ENCODE peak calls at places on chromosomes 5 and 9, in five cellular contexts. One of them, this sample, is unnamed.

GRCh38 chr5:159878988-159879471 is 37.3 kb upstream of the ADRA1B start:
- DNase-seq in fibroblast of lung: peak; percentile 87
- DNase-seq in MM.1S: no peak
- DNase-seq in H1: peak; percentile 10
- DNase-seq in HCT116: no peak
- DNase-seq in this sample: peak; percentile 95

GRCh38 chr5:123001801-123002200 is 34.7 kb downstream of the PPIC start:
- DNase-seq in fibroblast of lung: no peak
- DNase-seq in H1: no peak
- DNase-seq in MM.1S: no peak
- DNase-seq in HCT116: no peak
- DNase-seq in this sample: no peak

GRCh38 chr5:132080595-132080994 is 7.0 kb downstream of the CSF2 start:
- DNase-seq in HCT116: no peak
- DNase-seq in fibroblast of lung: no peak
- DNase-seq in MM.1S: no peak
- DNase-seq in H1: no peak
- DNase-seq in this sample: no peak

GRCh38 chr5:96487859-96488258 is 54.8 kb upstream of the PCSK1 start:
- DNase-seq in HCT116: no peak
- DNase-seq in MM.1S: no peak
- DNase-seq in fibroblast of lung: no peak
- DNase-seq in H1: no peak
- DNase-seq in this sample: no peak

GRCh38 chr5:90981177-90981576 is 401.9 kb downstream of the ARRDC3 start:
- DNase-seq in H1: no peak
- DNase-seq in fibroblast of lung: no peak
- DNase-seq in HCT116: no peak
- DNase-seq in MM.1S: no peak
- DNase-seq in this sample: no peak

GRCh38 chr5:136191304-136192014 is 1.5 kb downstream of the SMIM32 start:
- DNase-seq in MM.1S: no peak
- DNase-seq in HCT116: no peak
- DNase-seq in H1: no peak
- DNase-seq in fibroblast of lung: peak; percentile 54
- DNase-seq in this sample: no peak

GRCh38 chr5:158422653-158423505 is 563.9 kb upstream of the CLINT1 start:
- DNase-seq in HCT116: no peak
- DNase-seq in MM.1S: no peak
- DNase-seq in fibroblast of lung: no peak
- DNase-seq in H1: no peak
- DNase-seq in this sample: no peak

GRCh38 chr5:132651838-132652476 is 6.0 kb upstream of the IL13 start:
- DNase-seq in HCT116: no peak
- DNase-seq in MM.1S: no peak
- DNase-seq in fibroblast of lung: no peak
- DNase-seq in H1: no peak
- DNase-seq in this sample: no peak

GRCh38 chr5:140253985-140254384 is 48.9 kb downstream of the PFDN1 start:
- DNase-seq in fibroblast of lung: no peak
- DNase-seq in HCT116: no peak
- DNase-seq in MM.1S: no peak
- DNase-seq in H1: no peak
- DNase-seq in this sample: peak; percentile 31

GRCh38 chr5:35880166-35880565 is 23.5 kb downstream of the IL7R start:
- DNase-seq in fibroblast of lung: no peak
- DNase-seq in MM.1S: no peak
- DNase-seq in HCT116: no peak
- DNase-seq in H1: no peak
- DNase-seq in this sample: no peak

GRCh38 chr9:73089304-73089985 is 62.2 kb upstream of the ANXA1 start:
- DNase-seq in H1: no peak
- DNase-seq in HCT116: no peak
- DNase-seq in MM.1S: no peak
- DNase-seq in fibroblast of lung: no peak
- DNase-seq in this sample: no peak

GRCh38 chr5:161507591-161507990 is 38.9 kb downstream of the GABRB2 start:
- DNase-seq in HCT116: no peak
- DNase-seq in H1: no peak
- DNase-seq in fibroblast of lung: peak; percentile 3
- DNase-seq in MM.1S: peak; percentile 19
- DNase-seq in this sample: no peak

GRCh38 chr5:34694012-34694411 is 37.9 kb downstream of the RAI14 start:
- DNase-seq in HCT116: no peak
- DNase-seq in H1: no peak
- DNase-seq in fibroblast of lung: no peak
- DNase-seq in MM.1S: no peak
- DNase-seq in this sample: no peak

GRCh38 chr5:120345947-120346346 is 118.2 kb upstream of the PRR16 start:
- DNase-seq in HCT116: no peak
- DNase-seq in MM.1S: no peak
- DNase-seq in H1: no peak
- DNase-seq in fibroblast of lung: no peak
- DNase-seq in this sample: no peak

GRCh38 chr5:9440517-9440916 is 105.4 kb downstream of the SEMA5A start:
- DNase-seq in fibroblast of lung: peak; percentile 84
- DNase-seq in MM.1S: no peak
- DNase-seq in HCT116: no peak
- DNase-seq in H1: no peak
- DNase-seq in this sample: peak; percentile 61

GRCh38 chr9:114030364-114030763 is 47.7 kb downstream of the AMBP start:
- DNase-seq in H1: no peak
- DNase-seq in MM.1S: no peak
- DNase-seq in HCT116: no peak
- DNase-seq in fibroblast of lung: no peak
- DNase-seq in this sample: no peak

GRCh38 chr5:56549096-56549886 is 266.1 kb upstream of the MAP3K1 start:
- DNase-seq in MM.1S: no peak
- DNase-seq in HCT116: no peak
- DNase-seq in H1: no peak
- DNase-seq in fibroblast of lung: no peak
- DNase-seq in this sample: no peak

GRCh38 chr5:134510970-134511795 is 14.3 kb upstream of the JADE2 start:
- DNase-seq in fibroblast of lung: peak; percentile 83
- DNase-seq in MM.1S: no peak
- DNase-seq in H1: peak; percentile 78
- DNase-seq in HCT116: no peak
- DNase-seq in this sample: peak; percentile 69

GRCh38 chr5:174303035-174303434 is 257.5 kb downstream of the NSG2 start:
- DNase-seq in H1: no peak
- DNase-seq in HCT116: no peak
- DNase-seq in MM.1S: no peak
- DNase-seq in fibroblast of lung: no peak
- DNase-seq in this sample: no peak

GRCh38 chr5:38450627-38451371 is 105.6 kb downstream of the LIFR start:
- DNase-seq in HCT116: no peak
- DNase-seq in MM.1S: no peak
- DNase-seq in fibroblast of lung: no peak
- DNase-seq in H1: no peak
- DNase-seq in this sample: no peak

GRCh38 chr5:139670369-139671095 is 22.4 kb downstream of the CXXC5 start:
- DNase-seq in HCT116: no peak
- DNase-seq in MM.1S: peak; percentile 96
- DNase-seq in H1: no peak
- DNase-seq in fibroblast of lung: peak; percentile 73
- DNase-seq in this sample: no peak

GRCh38 chr5:164204338-164204946 is 699.0 kb downstream of the MAT2B start:
- DNase-seq in HCT116: no peak
- DNase-seq in MM.1S: no peak
- DNase-seq in H1: no peak
- DNase-seq in fibroblast of lung: peak; percentile 84
- DNase-seq in this sample: peak; percentile 69

GRCh38 chr5:132010645-132011560 is 555 bp downstream of the ACSL6 start:
- DNase-seq in fibroblast of lung: no peak
- DNase-seq in MM.1S: no peak
- DNase-seq in H1: no peak
- DNase-seq in HCT116: no peak
- DNase-seq in this sample: no peak

GRCh38 chr5:80054682-80055081 is 19.5 kb downstream of the THBS4 start:
- DNase-seq in H1: no peak
- DNase-seq in HCT116: no peak
- DNase-seq in fibroblast of lung: peak; percentile 33
- DNase-seq in MM.1S: no peak
- DNase-seq in this sample: peak; percentile 28

GRCh38 chr5:171865431-171865830 is 79.8 kb downstream of the SMIM23 start:
- DNase-seq in HCT116: no peak
- DNase-seq in fibroblast of lung: no peak
- DNase-seq in MM.1S: no peak
- DNase-seq in H1: no peak
- DNase-seq in this sample: no peak

GRCh38 chr5:142655339-142656267 is 30.3 kb downstream of the FGF1 start:
- DNase-seq in fibroblast of lung: peak; percentile 56
- DNase-seq in MM.1S: peak; percentile 61
- DNase-seq in HCT116: peak; percentile 33
- DNase-seq in H1: peak; percentile 53
- DNase-seq in this sample: peak; percentile 79

GRCh38 chr5:178284095-178284675 is 51.6 kb upstream of the PHYKPL start:
- DNase-seq in HCT116: peak; percentile 26
- DNase-seq in fibroblast of lung: no peak
- DNase-seq in MM.1S: peak; percentile 20
- DNase-seq in H1: no peak
- DNase-seq in this sample: no peak

GRCh38 chr5:79728396-79728795 is 38.8 kb downstream of the CMYA5 start:
- DNase-seq in MM.1S: no peak
- DNase-seq in fibroblast of lung: peak; percentile 5
- DNase-seq in H1: no peak
- DNase-seq in HCT116: no peak
- DNase-seq in this sample: no peak

DNA sequence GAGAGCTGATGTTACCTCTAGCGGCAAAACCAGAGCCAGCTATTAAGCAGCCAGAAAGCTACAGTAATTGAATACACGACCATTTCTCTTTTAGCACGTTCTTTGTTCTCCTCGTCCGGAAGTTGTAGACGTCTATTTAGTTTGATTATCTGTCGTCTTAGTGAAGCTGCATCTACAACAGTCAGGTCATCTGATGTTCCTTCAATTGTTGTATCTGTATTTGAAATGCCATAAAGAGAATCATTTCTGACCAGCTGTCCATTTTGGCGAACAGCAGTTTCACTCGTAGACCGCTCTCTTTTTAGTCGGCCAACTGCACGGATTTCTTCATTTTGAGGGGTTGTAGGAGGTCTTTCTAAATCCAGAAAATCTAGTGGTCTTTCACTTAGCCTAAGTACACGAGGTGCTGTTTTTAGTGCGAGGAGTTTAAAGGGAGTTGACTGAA is 12.6 kb downstream of the PDE6A start:
- DNase-seq in fibroblast of lung: no peak
- DNase-seq in HCT116: no peak
- DNase-seq in MM.1S: no peak
- DNase-seq in H1: no peak
- DNase-seq in this sample: no peak
- H3K4me3 ChIP-seq in fibroblast of lung: peak overlapping the region; percentile 33
- H3K4me3 ChIP-seq in HCT116: no peak overlapping the region
- H3K4me3 ChIP-seq in MM.1S: no peak overlapping the region
- H3K4me3 ChIP-seq in H1: no peak overlapping the region
- H3K4me3 ChIP-seq in this sample: peak overlapping the region; percentile 49

DNA sequence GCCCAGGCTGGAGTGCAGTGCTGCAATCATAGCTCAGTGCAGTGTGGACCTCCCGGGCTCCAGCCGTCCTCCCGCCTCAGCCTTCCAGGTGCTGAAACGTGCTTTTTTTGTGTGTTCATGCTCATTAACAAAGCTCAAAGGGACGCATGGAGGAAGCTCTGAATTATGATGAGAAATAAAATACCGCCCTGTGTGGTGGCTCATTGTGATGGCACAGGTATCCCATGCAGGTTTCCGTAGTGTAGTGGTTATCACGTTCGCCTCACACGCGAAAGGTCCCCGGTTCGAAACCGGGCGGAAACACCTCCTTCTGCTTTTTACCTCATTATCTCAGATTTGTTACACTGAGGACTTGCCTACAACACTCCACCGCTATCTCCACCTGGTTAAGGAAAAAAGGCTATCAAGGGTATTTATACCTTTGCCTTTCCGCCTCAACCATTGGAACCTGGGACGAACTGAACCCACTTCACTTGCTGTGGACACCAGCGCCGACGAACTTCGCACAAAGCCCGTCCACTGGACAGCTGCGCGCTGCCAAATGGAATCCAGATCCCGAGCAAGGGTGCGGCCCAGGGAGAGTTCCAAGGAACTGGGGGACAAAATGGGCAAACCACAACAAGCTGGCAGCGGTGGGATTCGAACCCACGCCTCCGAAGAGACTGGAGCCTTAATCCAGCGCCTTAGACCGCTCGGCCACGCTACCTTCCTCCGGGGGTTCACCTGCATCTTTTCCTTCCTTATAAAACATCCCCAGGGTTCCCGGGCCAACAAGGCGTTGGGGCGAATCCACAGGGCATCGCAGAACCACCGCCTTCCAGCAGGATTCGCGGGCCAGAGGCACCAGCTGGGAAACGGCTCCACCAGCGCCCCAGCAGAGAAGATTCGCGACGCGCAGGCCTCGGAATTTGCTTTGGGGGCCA is 26.3 kb downstream of the OR2V2 start:
- DNase-seq in MM.1S: peak; percentile 69
- DNase-seq in fibroblast of lung: peak; percentile 80
- DNase-seq in H1: peak; percentile 94
- DNase-seq in HCT116: peak; percentile 86
- DNase-seq in this sample: peak; percentile 93
- H3K9me3 ChIP-seq in MM.1S: no peaks in the 10 kb centered on the region
- H3K9me3 ChIP-seq in fibroblast of lung: no peaks in the 10 kb centered on the region
- H3K9me3 ChIP-seq in H1: no peaks in the 10 kb centered on the region
- H3K9me3 ChIP-seq in HCT116: no peaks in the 10 kb centered on the region
- H3K9me3 ChIP-seq in this sample: no peaks in the 10 kb centered on the region

GRCh38 chr5:26009742-26010141 is 1028.6 kb downstream of the CDH9 start:
- DNase-seq in HCT116: no peak
- DNase-seq in fibroblast of lung: no peak
- DNase-seq in H1: peak; percentile 23
- DNase-seq in MM.1S: peak; percentile 36
- DNase-seq in this sample: no peak

DNA sequence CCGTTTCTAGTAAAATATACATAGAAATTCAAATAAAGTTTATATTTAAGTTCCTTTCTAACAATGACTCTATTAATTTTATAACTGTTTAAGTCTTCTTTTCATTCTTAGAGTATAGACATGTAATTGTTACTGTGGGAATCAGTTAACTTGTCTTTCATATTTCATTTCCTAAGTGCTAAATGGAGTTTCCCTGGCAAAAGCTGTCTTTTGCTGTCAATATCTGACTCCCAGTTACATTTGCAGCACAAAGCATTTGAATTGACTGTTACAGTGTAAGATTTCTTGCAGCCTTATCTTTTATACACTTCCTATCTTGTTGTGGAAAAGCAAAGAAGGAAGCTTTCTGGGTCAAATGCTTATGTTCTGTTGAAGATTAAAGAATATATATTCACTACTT is 1026.3 kb downstream of the CDH9 start:
- DNase-seq in MM.1S: no peak
- DNase-seq in HCT116: no peak
- DNase-seq in H1: no peak
- DNase-seq in fibroblast of lung: no peak
- DNase-seq in this sample: no peak
- H3K27me3 ChIP-seq in MM.1S: no peaks in the 10 kb centered on the region
- H3K27me3 ChIP-seq in HCT116: no peaks in the 10 kb centered on the region
- H3K27me3 ChIP-seq in H1: no peaks in the 10 kb centered on the region
- H3K27me3 ChIP-seq in fibroblast of lung: no peaks in the 10 kb centered on the region
- H3K27me3 ChIP-seq in this sample: no peaks in the 10 kb centered on the region

GRCh38 chr5:59583151-59583809 is 310.2 kb downstream of the PDE4D start:
- DNase-seq in H1: no peak
- DNase-seq in HCT116: no peak
- DNase-seq in fibroblast of lung: peak; percentile 54
- DNase-seq in MM.1S: no peak
- DNase-seq in this sample: no peak
- H3K4me3 ChIP-seq in H1: no peak overlapping the region
- H3K4me3 ChIP-seq in HCT116: no peak overlapping the region
- H3K4me3 ChIP-seq in fibroblast of lung: no peak overlapping the region
- H3K4me3 ChIP-seq in MM.1S: no peak overlapping the region
- H3K4me3 ChIP-seq in this sample: no peak overlapping the region